ENCODE peak calls at places on chromosome 9, in four cellular contexts. One of them, this sample, is unnamed.

GRCh38 chr9:68975644-68976043 is 38.3 kb downstream of the PRKACG start:
- DNase-seq in AG04450: no peak
- DNase-seq in fibroblast of mammary gland: no peak
- DNase-seq in heart right ventricle: no peak
- DNase-seq in this sample: no peak

GRCh38 chr9:69919461-69920061 is 98.9 kb downstream of the CFAP95 start:
- DNase-seq in heart right ventricle: no peak
- DNase-seq in AG04450: peak; percentile 24
- DNase-seq in fibroblast of mammary gland: peak; percentile 72
- DNase-seq in this sample: no peak

GRCh38 chr9:92350740-92351133 is 25.0 kb downstream of the CENPP start:
- DNase-seq in heart right ventricle: no peak
- DNase-seq in fibroblast of mammary gland: peak; percentile 8
- DNase-seq in AG04450: no peak
- DNase-seq in this sample: no peak

GRCh38 chr9:103514767-103515166 is 519.6 kb downstream of the CYLC2 start:
- DNase-seq in heart right ventricle: no peak
- DNase-seq in fibroblast of mammary gland: no peak
- DNase-seq in AG04450: no peak
- DNase-seq in this sample: no peak

GRCh38 chr9:108786322-108786721 is 69.5 kb downstream of the ACTL7B start:
- DNase-seq in fibroblast of mammary gland: no peak
- DNase-seq in heart right ventricle: no peak
- DNase-seq in AG04450: no peak
- DNase-seq in this sample: no peak

GRCh38 chr9:26669641-26670040 is 223.0 kb downstream of the CAAP1 start:
- DNase-seq in fibroblast of mammary gland: no peak
- DNase-seq in heart right ventricle: no peak
- DNase-seq in AG04450: no peak
- DNase-seq in this sample: no peak

GRCh38 chr9:19232830-19233194 is 2.3 kb downstream of the DENND4C start:
- DNase-seq in fibroblast of mammary gland: peak; percentile 57
- DNase-seq in heart right ventricle: no peak
- DNase-seq in AG04450: no peak
- DNase-seq in this sample: no peak

GRCh38 chr9:85914108-85914507 is 26.8 kb upstream of the NAA35 start:
- DNase-seq in AG04450: no peak
- DNase-seq in heart right ventricle: no peak
- DNase-seq in fibroblast of mammary gland: no peak
- DNase-seq in this sample: no peak

GRCh38 chr9:69542942-69543704 is 129.0 kb downstream of the APBA1 start:
- DNase-seq in heart right ventricle: peak; percentile 25
- DNase-seq in fibroblast of mammary gland: no peak
- DNase-seq in AG04450: no peak
- DNase-seq in this sample: no peak

GRCh38 chr9:137000177-137000930 is 4.0 kb upstream of the CLIC3 start:
- DNase-seq in fibroblast of mammary gland: peak; percentile 31
- DNase-seq in heart right ventricle: no peak
- DNase-seq in AG04450: peak; percentile 47
- DNase-seq in this sample: no peak

GRCh38 chr9:127762111-127762676 is 16.3 kb downstream of the SH2D3C start:
- DNase-seq in fibroblast of mammary gland: no peak
- DNase-seq in AG04450: no peak
- DNase-seq in heart right ventricle: peak; percentile 70
- DNase-seq in this sample: peak; percentile 88

GRCh38 chr9:27331393-27331792 is 34.4 kb upstream of the EQTN start:
- DNase-seq in fibroblast of mammary gland: no peak
- DNase-seq in AG04450: no peak
- DNase-seq in heart right ventricle: no peak
- DNase-seq in this sample: no peak

DNA sequence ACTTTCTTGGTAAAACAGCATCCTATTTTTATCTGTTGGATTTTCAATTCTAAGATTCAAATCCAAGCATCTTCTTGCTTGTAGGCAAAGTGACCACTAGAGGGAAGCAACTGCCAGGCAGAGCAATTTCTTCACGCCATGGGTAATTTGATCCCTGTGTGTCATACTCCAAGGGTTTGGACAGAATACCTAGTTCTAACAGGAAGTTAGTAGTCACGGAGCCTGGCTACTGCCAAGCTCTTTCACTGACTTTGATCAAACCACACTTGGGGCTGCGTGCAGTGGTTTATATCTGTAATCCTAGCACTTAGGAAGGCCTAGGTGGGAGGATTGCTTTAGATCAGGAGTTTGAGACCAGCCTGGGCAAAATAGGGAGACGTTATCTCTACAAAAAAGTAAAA is 473.6 kb upstream of the TNC start:
- DNase-seq in fibroblast of mammary gland: peak; percentile 100
- DNase-seq in heart right ventricle: no peak
- DNase-seq in AG04450: peak; percentile 99
- DNase-seq in this sample: peak; percentile 76
- TF ChIP-seq CTCF in fibroblast of mammary gland: peak; percentile 99
- TF ChIP-seq CTCF in heart right ventricle: peak; percentile 25
- TF ChIP-seq CTCF in AG04450: peak; percentile 94
- TF ChIP-seq CTCF in this sample: no peak

DNA sequence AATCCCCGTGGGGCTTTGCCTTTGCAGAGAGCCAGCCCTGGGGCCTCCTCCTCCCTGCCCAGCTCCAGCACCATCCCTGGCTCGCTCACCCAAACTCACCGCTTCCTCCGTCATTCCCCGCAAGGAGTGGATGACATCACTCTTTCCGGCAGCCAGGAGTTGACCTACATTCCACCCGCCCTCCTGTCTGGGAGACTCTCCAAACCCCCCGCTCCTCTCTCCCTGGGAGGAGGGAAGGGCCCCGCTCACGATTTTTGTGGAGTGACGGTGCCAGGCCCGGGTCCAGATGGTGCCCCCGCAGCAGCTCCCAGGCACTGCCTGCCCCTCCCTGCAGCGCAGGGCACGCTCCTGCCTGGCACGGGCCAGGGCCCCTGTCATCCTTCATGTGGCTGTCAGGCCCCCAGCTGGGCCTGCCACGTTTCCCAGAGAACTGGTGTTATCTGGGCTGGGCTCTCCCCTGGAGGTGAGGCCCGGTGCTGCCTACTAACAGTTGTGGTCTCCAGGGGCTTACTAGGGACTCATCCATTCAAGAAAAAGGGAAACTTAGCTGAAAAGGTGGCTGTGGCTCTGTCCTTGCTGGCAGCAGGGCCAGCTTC is 52.3 kb downstream of the NTNG2 start:
- DNase-seq in AG04450: peak; percentile 75
- DNase-seq in heart right ventricle: peak; percentile 72
- DNase-seq in fibroblast of mammary gland: peak; percentile 79
- DNase-seq in this sample: no peak
- TF ChIP-seq CTCF in AG04450: peak; percentile 27
- TF ChIP-seq CTCF in heart right ventricle: no peak
- TF ChIP-seq CTCF in fibroblast of mammary gland: no peak
- TF ChIP-seq CTCF in this sample: no peak

GRCh38 chr9:96242829-96243228 is 59.1 kb downstream of the HSD17B3 start:
- DNase-seq in AG04450: no peak
- DNase-seq in heart right ventricle: no peak
- DNase-seq in fibroblast of mammary gland: no peak
- DNase-seq in this sample: no peak
- TF ChIP-seq CTCF in AG04450: no peak
- TF ChIP-seq CTCF in heart right ventricle: no peak
- TF ChIP-seq CTCF in fibroblast of mammary gland: no peak
- TF ChIP-seq CTCF in this sample: no peak

DNA sequence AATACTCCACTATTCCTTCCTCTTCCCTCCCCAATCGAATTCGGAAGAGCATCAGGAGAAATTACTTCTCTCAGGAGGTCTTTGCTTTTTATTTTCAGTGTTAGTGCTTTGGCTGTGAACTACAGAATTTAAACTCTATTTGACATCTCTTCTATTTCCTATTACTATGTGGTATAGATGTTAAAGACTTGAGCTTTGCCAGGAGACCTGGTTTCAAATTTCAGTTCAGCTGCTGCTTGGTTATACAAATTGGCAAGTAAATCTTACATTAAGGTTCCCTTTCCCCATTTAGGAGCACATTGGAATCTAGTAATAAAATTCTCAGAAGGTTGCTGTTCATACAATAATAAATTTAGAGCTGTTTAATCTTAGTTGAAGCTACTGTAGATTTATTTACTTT is 13.1 kb downstream of the UHRF2 start:
- DNase-seq in fibroblast of mammary gland: peak; percentile 26
- DNase-seq in heart right ventricle: no peak
- DNase-seq in AG04450: no peak
- DNase-seq in this sample: no peak
- TF ChIP-seq CTCF in fibroblast of mammary gland: no peak
- TF ChIP-seq CTCF in heart right ventricle: no peak
- TF ChIP-seq CTCF in AG04450: no peak
- TF ChIP-seq CTCF in this sample: no peak

GRCh38 chr9:33375238-33375840 is 27.0 kb downstream of the AQP7 start:
- DNase-seq in AG04450: no peak
- DNase-seq in heart right ventricle: no peak
- DNase-seq in fibroblast of mammary gland: no peak
- DNase-seq in this sample: no peak

GRCh38 chr9:33374190-33374589 is 28.2 kb downstream of the AQP7 start:
- DNase-seq in fibroblast of mammary gland: no peak
- DNase-seq in heart right ventricle: no peak
- DNase-seq in AG04450: no peak
- DNase-seq in this sample: peak; percentile 65

GRCh38 chr9:33372900-33373299 is 29.5 kb downstream of the AQP7 start:
- DNase-seq in AG04450: no peak
- DNase-seq in fibroblast of mammary gland: no peak
- DNase-seq in heart right ventricle: no peak
- DNase-seq in this sample: peak; percentile 50

GRCh38 chr9:33375841-33376321 is 26.5 kb downstream of the AQP7 start:
- DNase-seq in heart right ventricle: no peak
- DNase-seq in fibroblast of mammary gland: peak; percentile 29
- DNase-seq in AG04450: no peak
- DNase-seq in this sample: peak; percentile 77

GRCh38 chr9:33374634-33375237 is 27.6 kb downstream of the AQP7 start:
- DNase-seq in heart right ventricle: no peak
- DNase-seq in AG04450: peak; percentile 47
- DNase-seq in fibroblast of mammary gland: peak; percentile 79
- DNase-seq in this sample: peak; percentile 74
- TF ChIP-seq CTCF in heart right ventricle: peak; percentile 72
- TF ChIP-seq CTCF in AG04450: peak; percentile 96
- TF ChIP-seq CTCF in fibroblast of mammary gland: peak; percentile 95
- TF ChIP-seq CTCF in this sample: no peak

GRCh38 chr9:77909306-77909705 is 122.3 kb downstream of the GNAQ start:
- DNase-seq in heart right ventricle: no peak
- DNase-seq in AG04450: no peak
- DNase-seq in fibroblast of mammary gland: no peak
- DNase-seq in this sample: no peak

GRCh38 chr9:77907581-77907980 is 124.0 kb downstream of the GNAQ start:
- DNase-seq in fibroblast of mammary gland: peak; percentile 43
- DNase-seq in heart right ventricle: no peak
- DNase-seq in AG04450: no peak
- DNase-seq in this sample: no peak

GRCh38 chr9:77911928-77912327 is 119.7 kb downstream of the GNAQ start:
- DNase-seq in heart right ventricle: no peak
- DNase-seq in fibroblast of mammary gland: no peak
- DNase-seq in AG04450: no peak
- DNase-seq in this sample: no peak

GRCh38 chr9:77908293-77908692 is 123.3 kb downstream of the GNAQ start:
- DNase-seq in heart right ventricle: no peak
- DNase-seq in fibroblast of mammary gland: no peak
- DNase-seq in AG04450: no peak
- DNase-seq in this sample: no peak

DNA sequence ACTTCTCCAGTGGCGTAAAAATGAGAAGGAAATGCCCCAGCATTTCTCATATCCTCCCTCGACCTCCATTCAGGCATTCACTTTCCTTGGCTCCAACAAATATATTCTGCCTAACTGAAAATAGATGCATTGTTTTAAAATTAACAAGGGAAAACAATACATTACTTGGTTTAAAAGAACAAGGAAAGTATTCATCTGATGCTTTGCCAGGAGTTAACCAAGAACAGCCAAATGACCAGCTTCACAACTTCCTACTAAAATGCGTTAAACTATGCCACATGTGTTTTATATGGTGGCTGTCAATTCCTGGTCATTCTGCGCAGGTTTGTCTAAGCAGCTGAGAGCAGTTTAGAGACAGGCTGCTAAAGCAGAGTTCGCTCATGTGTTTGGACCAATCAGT is 121.4 kb downstream of the GNAQ start:
- DNase-seq in AG04450: no peak
- DNase-seq in heart right ventricle: no peak
- DNase-seq in fibroblast of mammary gland: no peak
- DNase-seq in this sample: no peak
- TF ChIP-seq CTCF in AG04450: no peak
- TF ChIP-seq CTCF in heart right ventricle: no peak
- TF ChIP-seq CTCF in fibroblast of mammary gland: no peak
- TF ChIP-seq CTCF in this sample: no peak

DNA sequence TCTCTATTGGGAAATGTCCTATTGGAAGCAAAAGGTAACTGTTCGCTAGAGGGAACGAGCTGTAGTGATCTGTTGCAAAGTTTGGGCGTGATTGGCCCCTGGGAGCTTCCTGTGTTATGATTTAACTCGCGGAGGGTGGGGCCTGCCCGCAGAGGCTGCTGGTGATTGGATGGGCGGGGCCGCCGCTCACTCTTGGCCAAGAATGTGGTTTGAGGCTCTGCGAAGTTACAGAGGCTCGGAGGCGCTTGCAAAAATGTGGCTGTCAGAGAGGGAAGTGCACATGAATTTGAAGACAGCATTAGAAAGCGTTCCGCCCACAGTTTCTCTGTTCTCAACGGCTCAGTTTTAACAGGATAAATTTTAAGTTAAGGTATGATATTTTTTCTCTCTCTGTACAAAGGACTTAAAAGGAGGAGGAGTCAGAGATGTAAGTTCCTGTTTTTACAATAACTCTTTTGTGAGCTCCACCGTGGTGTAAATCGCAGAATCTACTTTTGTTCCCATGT is 46.9 kb downstream of the CNTRL start:
- DNase-seq in AG04450: peak; percentile 88
- DNase-seq in heart right ventricle: peak; percentile 96
- DNase-seq in fibroblast of mammary gland: peak; percentile 94
- DNase-seq in this sample: peak; percentile 99
- TF ChIP-seq CTCF in AG04450: peak; percentile 41
- TF ChIP-seq CTCF in heart right ventricle: peak; percentile 28
- TF ChIP-seq CTCF in fibroblast of mammary gland: peak; percentile 31
- TF ChIP-seq CTCF in this sample: no peak